ENCODE peak calls at places on chromosomes 1 and 21, in ten cellular contexts. P is skeletal muscle cell; A is A549; L is left colon; D is stimulated activated CD8-positive, alpha-beta memory T cell treated with anti-CD3 and anti-CD28 coated beads, Interleukin-7, amount 100 ng/mL, for 24 hours; G is activated T-helper 1 cell treated with Interleukin-2 at 50 U/mL for 16 hours; I is astrocyte of the spinal cord; N is activated naive CD4-positive, alpha-beta T cell treated with anti-CD3 and anti-CD28 coated beads, Interleukin-2, amount 50 U/mL, for 72 hours; R is stomach; M is activated naive CD8-positive, alpha-beta T cell treated with anti-CD3 and anti-CD28 coated beads, Interleukin-2, amount 50 U/mL, for 24 hours. X is an unnamed sample.

GRCh38 chr1:1314237-1314586 is 5.8 kb downstream of the PUSL1 start:
- DNase-seq in P (no peak), A (no peak), L (no peak), D (no peak), G (no peak), I (no peak), N (no peak), R (no peak), M (no peak), X (no peak)

GRCh38 chr1:167966050-167966449 is 29.2 kb upstream of the MPC2 start:
- DNase-seq in P (no peak), A (no peak), L (no peak), D (no peak), G (no peak), I (no peak), N (no peak), R (no peak), M (no peak), X (no peak)

GRCh38 chr21:42652527-42653491 is 612 bp upstream of the PDE9A start:
- DNase-seq in P (no peak), A (peak), L (peak), D (no peak), G (no peak), I (peak), N (no peak), R (peak), M (no peak), X (peak)

GRCh38 chr1:227388771-227389170 is 70.5 kb upstream of the CDC42BPA start:
- DNase-seq in P (no peak), A (peak), L (no peak), D (no peak), G (no peak), I (no peak), N (no peak), R (no peak), M (no peak), X (no peak)

GRCh38 chr21:36171741-36172331 is 15.2 kb downstream of the DOP1B start:
- DNase-seq in P (no peak), A (no peak), L (no peak), D (no peak), G (no peak), I (no peak), N (no peak), R (no peak), M (no peak), X (no peak)

GRCh38 chr1:246012271-246012854 is 494.7 kb downstream of the SMYD3 start:
- DNase-seq in P (no peak), A (peak), L (no peak), D (no peak), G (no peak), I (peak), N (no peak), R (no peak), M (no peak), X (peak)

GRCh38 chr1:168469690-168470089 is 74.1 kb downstream of the XCL2 start:
- DNase-seq in P (no peak), A (no peak), L (peak), D (peak), G (no peak), I (peak), N (peak), R (peak), M (peak), X (peak)

GRCh38 chr1:98991127-98992003 is 13.3 kb downstream of the PLPPR5 start:
- DNase-seq in P (peak), A (peak), L (no peak), D (no peak), G (no peak), I (peak), N (no peak), R (no peak), M (no peak), X (peak)

GRCh38 chr21:45662623-45663015 is 19.1 kb downstream of the PCBP3 start:
- DNase-seq in P (no peak), A (no peak), L (no peak), D (no peak), G (no peak), I (no peak), N (no peak), R (no peak), M (no peak), X (no peak)

GRCh38 chr1:63703661-63704060 is 70.2 kb upstream of the ROR1 start:
- DNase-seq in P (no peak), A (no peak), L (no peak), D (no peak), G (no peak), I (no peak), N (no peak), R (no peak), M (no peak), X (no peak)

GRCh38 chr1:56382890-56383289 is 196.5 kb downstream of the PLPP3 start:
- DNase-seq in P (no peak), A (no peak), L (no peak), D (no peak), G (no peak), I (no peak), N (no peak), R (no peak), M (no peak), X (no peak)

GRCh38 chr21:40331182-40331581 is 463.9 kb downstream of the PCP4 start:
- DNase-seq in P (no peak), A (no peak), L (no peak), D (no peak), G (no peak), I (no peak), N (no peak), R (no peak), M (no peak), X (no peak)

GRCh38 chr1:147837129-147837776 is 65.3 kb upstream of the GJA8 start:
- DNase-seq in P (no peak), A (no peak), L (no peak), D (no peak), G (no peak), I (no peak), N (no peak), R (no peak), M (no peak), X (no peak)

GRCh38 chr1:206513312-206514111 is 6.2 kb downstream of the RASSF5 start:
- DNase-seq in P (peak), A (no peak), L (peak), D (no peak), G (no peak), I (peak), N (no peak), R (no peak), M (no peak), X (peak)

GRCh38 chr1:46174448-46175231 is at the start of gene TSPAN1:
- DNase-seq in P (peak), A (no peak), L (no peak), D (no peak), G (no peak), I (no peak), N (no peak), R (peak), M (no peak), X (no peak)

GRCh38 chr1:14113841-14114567 is 414.0 kb downstream of the PRDM2 start:
- DNase-seq in P (peak), A (peak), L (peak), D (no peak), G (no peak), I (peak), N (no peak), R (no peak), M (no peak), X (peak)

GRCh38 chr1:111747282-111747734 is 8.1 kb upstream of the INKA2 start:
- DNase-seq in P (no peak), A (peak), L (peak), D (no peak), G (no peak), I (peak), N (peak), R (peak), M (peak), X (peak)

GRCh38 chr1:110787328-110788071 is 85.4 kb upstream of the CD53 start:
- DNase-seq in P (no peak), A (no peak), L (peak), D (no peak), G (no peak), I (no peak), N (no peak), R (no peak), M (no peak), X (no peak)

GRCh38 chr1:234458352-234459027 is 20.5 kb downstream of the TARBP1 start:
- DNase-seq in P (no peak), A (peak), L (no peak), D (no peak), G (no peak), I (no peak), N (no peak), R (no peak), M (no peak), X (no peak)

GRCh38 chr1:162670928-162671663 is 38.8 kb downstream of the DDR2 start:
- DNase-seq in P (peak), A (no peak), L (no peak), D (no peak), G (no peak), I (peak), N (no peak), R (no peak), M (no peak), X (peak)